ENCODE peak calls at places on chromosomes 11 and 22, in seven cellular contexts. E is EL; H is neuronal stem cell; F is M059J; W is stimulated activated CD8-positive, alpha-beta memory T cell treated with anti-CD3 and anti-CD28 coated beads, Interleukin-4, amount 100 ng/mL, for 24 hours; M is stimulated activated CD4-positive, alpha-beta T cell treated with anti-CD3 and anti-CD28 coated beads, Interleukin-1b, Interleukin-23, amount 100 ng/mL, for 24 hours; T is brain microvascular endothelial cell. X is an unnamed sample.

GRCh38 chr11:113553235-113553634 is 78.0 kb upstream of the DRD2 start:
- DNase-seq in E (peak; percentile 98), H (peak; percentile 45), F (peak; percentile 99), W (no peak), M (no peak), T (peak; percentile 89), X (no peak)

GRCh38 chr11:108122166-108122628 is 830 bp downstream of the ACAT1 start:
- DNase-seq in E (peak; percentile 31), H (no peak), F (peak; percentile 17), W (no peak), M (no peak), T (peak; percentile 22), X (no peak)

GRCh38 chr11:128632151-128632791 is 44.9 kb upstream of the ETS1 start:
- DNase-seq in E (peak; percentile 59), H (peak; percentile 31), F (peak; percentile 58), W (no peak), M (peak; percentile 35), T (peak; percentile 45), X (no peak)

GRCh38 chr22:46287873-46288751 is 8.6 kb upstream of the GTSE1 start:
- DNase-seq in E (no peak), H (no peak), F (no peak), W (no peak), M (no peak), T (no peak), X (no peak)

GRCh38 chr11:57440744-57441414 is 14.0 kb upstream of the SLC43A3 start:
- DNase-seq in E (no peak), H (no peak), F (no peak), W (no peak), M (no peak), T (no peak), X (no peak)

GRCh38 chr11:74593463-74593862 is 1.1 kb downstream of the POLD3 start:
- DNase-seq in E (no peak), H (no peak), F (no peak), W (no peak), M (no peak), T (no peak), X (no peak)

GRCh38 chr11:33463059-33463458 is 205.9 kb downstream of the HIPK3 start:
- DNase-seq in E (peak; percentile 35), H (no peak), F (peak; percentile 55), W (no peak), M (no peak), T (peak; percentile 59), X (no peak)

GRCh38 chr11:61870429-61871039 is 20.8 kb downstream of the FADS3 start:
- DNase-seq in E (no peak), H (no peak), F (peak; percentile 27), W (no peak), M (no peak), T (no peak), X (no peak)

GRCh38 chr11:1336836-1337646 is 27.6 kb upstream of the TOLLIP start:
- DNase-seq in E (peak; percentile 10), H (no peak), F (no peak), W (no peak), M (no peak), T (no peak), X (no peak)

GRCh38 chr11:1202776-1203504 is 19.9 kb upstream of the MUC5B start:
- DNase-seq in E (peak; percentile 45), H (peak; percentile 62), F (peak; percentile 43), W (peak; percentile 47), M (peak; percentile 49), T (peak; percentile 9), X (peak; percentile 56)

GRCh38 chr11:108223449-108224149 is 732 bp downstream of the ATM start:
- DNase-seq in E (peak; percentile 13), H (no peak), F (no peak), W (no peak), M (no peak), T (peak; percentile 5), X (no peak)